ENCODE peak calls at places on chromosomes 5 and 9, in ten cellular contexts. P is OCI-LY7, B is brain microvascular endothelial cell, G is GM23248, O is mesendoderm, S is aorta, A is neuronal stem cell, J is pancreas, L is stomach, I is H9. M is an unnamed sample.

GRCh38 chr9:68426755-68427154 is 70.3 kb downstream of the PGM5 start:
- DNase-seq in O (no peak), B (no peak), I (no peak), J (no peak), S (no peak), A (no peak), P (no peak), L (no peak), G (no peak), M (no peak)

GRCh38 chr5:159133041-159133741 is 33.5 kb upstream of the EBF1 start:
- DNase-seq in L (no peak), B (peak), G (peak), S (no peak), I (no peak), J (no peak), O (peak), P (peak), A (peak), M (peak)

GRCh38 chr5:172834570-172835245 is 657 bp downstream of the ERGIC1 start:
- DNase-seq in S (peak), A (no peak), O (peak), J (no peak), L (no peak), P (peak), I (peak), G (peak), B (no peak), M (peak)

GRCh38 chr5:10454591-10455272 is 13.1 kb downstream of the ROPN1L start:
- DNase-seq in O (no peak), S (no peak), P (no peak), L (no peak), G (peak), I (no peak), A (no peak), J (no peak), B (peak), M (peak)

GRCh38 chr9:30774326-30774725 is 1610.1 kb upstream of the ACO1 start:
- DNase-seq in A (no peak), S (no peak), L (no peak), G (no peak), P (no peak), O (peak), J (no peak), B (no peak), I (peak), M (no peak)

GRCh38 chr9:36126016-36126786 is 10.3 kb upstream of the GLIPR2 start:
- DNase-seq in O (no peak), P (no peak), J (no peak), S (no peak), B (no peak), A (no peak), L (no peak), I (no peak), G (no peak), M (no peak)

GRCh38 chr5:167688731-167689130 is 602.7 kb upstream of the WWC1 start:
- DNase-seq in L (no peak), I (no peak), O (no peak), J (no peak), A (no peak), S (no peak), B (no peak), G (peak), P (no peak), M (peak)

GRCh38 chr9:78971505-78971904 is 600.3 kb upstream of the TLE4 start:
- DNase-seq in J (no peak), S (no peak), O (peak), A (no peak), B (no peak), P (no peak), G (no peak), I (no peak), L (no peak), M (no peak)

GRCh38 chr5:130571076-130571475 is 594.0 kb downstream of the HINT1 start:
- DNase-seq in B (peak), J (no peak), L (no peak), P (no peak), S (no peak), I (no peak), O (no peak), G (no peak), A (no peak), M (no peak)

GRCh38 chr5:137365126-137365865 is 133.8 kb downstream of the SPOCK1 start:
- DNase-seq in L (no peak), O (no peak), P (no peak), S (no peak), J (no peak), A (no peak), G (peak), B (no peak), I (no peak), M (no peak)

GRCh38 chr9:79651251-79651795 is 79.6 kb downstream of the TLE4 start:
- DNase-seq in J (no peak), I (no peak), G (no peak), B (no peak), A (no peak), P (no peak), L (no peak), O (no peak), S (no peak), M (peak)

GRCh38 chr5:174323878-174324281 is 278.4 kb downstream of the NSG2 start:
- DNase-seq in J (no peak), S (no peak), I (peak), B (peak), P (peak), G (peak), A (peak), O (peak), L (no peak), M (peak)

GRCh38 chr9:6014668-6015270 is 655 bp downstream of the RANBP6 start:
- DNase-seq in O (peak), G (peak), L (no peak), B (peak), S (no peak), I (no peak), J (no peak), A (no peak), P (no peak), M (peak)

GRCh38 chr5:71971862-71972261 is 135.4 kb upstream of the MAP1B start:
- DNase-seq in G (no peak), B (no peak), I (no peak), S (no peak), J (no peak), L (no peak), A (no peak), O (no peak), P (no peak), M (no peak)

GRCh38 chr5:141199359-141200235 is at the start of gene PCDHB11:
- DNase-seq in P (peak), A (no peak), S (no peak), G (peak), J (peak), L (no peak), I (no peak), O (peak), B (no peak), M (no peak)

GRCh38 chr9:35538361-35539234 is 48.7 kb downstream of the RUSC2 start:
- DNase-seq in G (peak), P (no peak), S (peak), O (peak), I (peak), B (peak), A (peak), L (peak), J (no peak), M (peak)

GRCh38 chr9:99158629-99159028 is 53.7 kb downstream of the TGFBR1 start:
- DNase-seq in I (no peak), O (no peak), L (no peak), G (peak), A (no peak), B (no peak), J (no peak), S (no peak), P (no peak), M (no peak)

GRCh38 chr9:114387678-114388431 is at the start of gene AKNA:
- DNase-seq in I (peak), P (peak), A (peak), J (peak), B (peak), L (peak), S (peak), G (peak), O (peak), M (peak)

GRCh38 chr5:33034777-33035176 is 323.7 kb downstream of the NPR3 start:
- DNase-seq in G (no peak), L (no peak), B (no peak), A (no peak), J (no peak), P (no peak), I (no peak), O (no peak), S (no peak), M (no peak)

GRCh38 chr5:154519375-154519774 is 41.3 kb upstream of the HAND1 start:
- DNase-seq in S (no peak), J (no peak), O (no peak), G (peak), A (no peak), L (no peak), I (no peak), P (no peak), B (peak), M (no peak)

GRCh38 chr5:169299651-169300467 is 1.1 kb downstream of the SLIT3 start:
- DNase-seq in S (no peak), L (no peak), P (no peak), G (peak), B (no peak), A (peak), I (peak), J (no peak), O (peak), M (peak)

GRCh38 chr9:132919609-132920268 is 24.7 kb downstream of the TSC1 start:
- DNase-seq in I (no peak), G (no peak), S (no peak), J (no peak), B (no peak), A (no peak), L (no peak), O (no peak), P (no peak), M (no peak)

GRCh38 chr5:102807878-102808502 is 52.9 kb downstream of the PAM start:
- DNase-seq in B (peak), J (no peak), L (no peak), G (peak), I (peak), S (no peak), O (peak), P (no peak), A (peak), M (peak)

GRCh38 chr5:59810041-59810440 is 83.5 kb downstream of the PDE4D start:
- DNase-seq in L (peak), P (peak), O (peak), B (peak), A (peak), J (peak), I (peak), S (peak), G (peak), M (peak)

GRCh38 chr5:56269216-56269927 is 36.2 kb upstream of the ANKRD55 start:
- DNase-seq in G (peak), P (peak), S (no peak), B (peak), I (peak), L (no peak), O (peak), A (no peak), J (no peak), M (peak)

GRCh38 chr5:56259002-56259511 is 25.9 kb upstream of the ANKRD55 start:
- DNase-seq in P (no peak), L (no peak), S (no peak), J (no peak), O (no peak), G (peak), A (no peak), B (peak), I (no peak), M (peak)

DNA sequence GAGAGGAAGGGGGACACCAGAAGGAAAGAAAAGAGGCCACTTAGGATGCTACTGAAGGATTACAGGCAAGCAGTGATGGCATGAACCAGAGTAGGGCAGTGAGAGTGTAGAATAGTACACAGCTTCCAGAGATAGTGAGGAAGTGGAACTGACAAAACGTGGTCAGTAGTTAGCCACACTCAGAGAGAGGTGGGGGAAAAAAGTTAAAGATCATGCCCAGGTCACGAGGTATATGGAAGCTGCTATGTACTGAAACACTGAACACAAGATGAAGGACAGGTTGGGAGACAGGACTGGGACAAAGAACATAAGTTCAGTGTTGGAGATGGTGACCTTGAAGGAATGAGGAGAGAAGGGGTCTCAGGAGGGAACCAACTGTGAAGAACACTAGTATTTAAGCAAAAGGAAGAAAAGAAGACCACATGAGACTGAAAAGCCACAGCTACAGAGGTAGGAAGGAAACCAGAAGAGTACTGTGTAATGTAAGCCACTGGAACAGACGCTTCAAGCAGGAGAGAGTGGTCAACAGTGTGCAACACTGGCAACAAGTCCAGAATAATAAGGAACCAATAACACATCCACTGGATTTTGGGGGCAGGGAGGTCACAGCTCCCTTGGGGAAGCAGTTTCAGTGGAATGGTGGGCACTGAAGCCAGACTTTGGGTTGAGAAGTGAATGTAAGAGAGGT is 45.5 kb downstream of the ELL2 start:
- DNase-seq in O (no peak), I (no peak), B (no peak), L (no peak), S (no peak), P (no peak), G (no peak), A (no peak), J (no peak), M (no peak)
- H3K27ac ChIP-seq in O (no peak), I (no peak), B (no peak), L (peak), S (no peak), P (no peak), G (peak), A (no peak), J (no peak), M (no peak)

GRCh38 chr9:136309101-136309801 is 5.4 kb upstream of the CCDC187 start:
- DNase-seq in A (no peak), G (no peak), O (no peak), B (no peak), P (no peak), S (no peak), J (no peak), I (no peak), L (no peak), M (no peak)
- H3K27ac ChIP-seq in A (no peak), G (no peak), O (no peak), B (no peak), P (no peak), S (no peak), J (no peak), I (no peak), L (no peak), M (no peak)

GRCh38 chr5:175544108-175544511 is 65.8 kb downstream of the SFXN1 start:
- DNase-seq in P (no peak), L (no peak), G (no peak), A (no peak), S (no peak), B (no peak), O (peak), J (no peak), I (no peak), M (no peak)

GRCh38 chr5:175547810-175548209 is 69.5 kb downstream of the SFXN1 start:
- DNase-seq in S (no peak), G (no peak), J (no peak), O (no peak), L (no peak), I (no peak), A (no peak), B (no peak), P (no peak), M (no peak)

GRCh38 chr5:175550055-175550660 is 71.8 kb downstream of the SFXN1 start:
- DNase-seq in S (no peak), O (no peak), L (no peak), G (no peak), B (no peak), J (no peak), A (no peak), P (no peak), I (no peak), M (peak)

DNA sequence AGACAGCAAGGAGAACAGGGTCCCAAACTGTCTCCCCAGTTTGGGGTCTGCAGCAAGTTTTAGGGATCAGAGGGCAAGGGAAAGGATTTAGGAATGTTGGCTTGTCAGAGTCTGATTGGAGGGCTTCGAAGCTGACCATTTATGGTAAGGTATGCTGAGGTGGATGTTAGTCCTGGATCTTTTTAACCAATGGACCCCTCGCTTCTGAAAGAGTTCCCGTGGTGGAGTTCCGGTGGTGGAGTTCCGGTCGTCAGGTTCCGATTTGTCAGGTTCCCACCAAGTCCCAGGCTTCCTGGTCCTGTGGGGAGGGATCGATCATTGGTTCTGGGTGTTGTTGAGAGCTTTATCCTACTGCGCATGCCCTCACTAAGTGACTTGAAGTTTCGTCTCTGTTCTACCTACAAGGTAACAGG is 70.5 kb downstream of the SFXN1 start:
- DNase-seq in J (no peak), B (no peak), S (no peak), I (peak), O (peak), L (no peak), G (no peak), A (no peak), P (no peak), M (no peak)
- H3K27ac ChIP-seq in J (no peak), B (no peak), S (no peak), I (peak), O (no peak), L (no peak), G (no peak), A (peak), P (no peak), M (no peak)

GRCh38 chr9:4792572-4793411 is at the start of gene RCL1:
- DNase-seq in B (peak), G (peak), I (peak), J (peak), S (peak), O (peak), A (peak), L (peak), P (peak), M (peak)
- H3K27ac ChIP-seq in B (peak), G (peak), I (no peak), J (peak), S (peak), O (peak), A (peak), L (peak), P (peak), M (peak)

M was measured in osteoblast.